ENCODE peak calls at places on chromosomes 6 and 20, in nine cellular contexts. F is IMR-90, P is upper lobe of left lung, E is heart left ventricle, B is sigmoid colon, D is A549, G is spleen, J is tibial nerve, U is HCT116. Y is an unnamed sample.

GRCh38 chr6:52390361-52390727 is 28.4 kb downstream of the PAQR8 start:
- DNase-seq in D (no peak), E (no peak), J (no peak), P (peak), F (peak), B (no peak), G (no peak), U (peak), Y (no peak)

GRCh38 chr20:17481661-17482060 is 49.5 kb downstream of the BFSP1 start:
- DNase-seq in E (no peak), B (no peak), U (no peak), P (no peak), F (no peak), J (no peak), D (no peak), G (no peak), Y (no peak)

GRCh38 chr20:47464380-47465101 is 37.1 kb upstream of the NCOA3 start:
- DNase-seq in P (peak), U (peak), F (peak), J (peak), D (peak), B (peak), E (peak), G (no peak), Y (peak)

GRCh38 chr6:107488875-107489635 is 862 bp upstream of the SOBP start:
- DNase-seq in F (peak), E (peak), D (peak), G (peak), P (peak), U (no peak), B (peak), J (peak), Y (no peak)

GRCh38 chr6:144678844-144679243 is 393.7 kb downstream of the UTRN start:
- DNase-seq in F (peak), U (no peak), J (no peak), G (no peak), E (no peak), P (no peak), D (no peak), B (no peak), Y (no peak)

GRCh38 chr6:170011233-170012142 is 260.1 kb downstream of the ERMARD start:
- DNase-seq in B (peak), F (no peak), J (no peak), D (no peak), E (peak), U (no peak), P (peak), G (no peak), Y (no peak)

GRCh38 chr20:64102647-64103354 is 4.6 kb downstream of the NPBWR2 start:
- DNase-seq in E (peak), D (no peak), B (no peak), G (peak), U (no peak), P (no peak), F (no peak), J (no peak), Y (no peak)

GRCh38 chr20:35111141-35111888 is 18.7 kb upstream of the TRPC4AP start:
- DNase-seq in P (no peak), E (no peak), G (no peak), F (peak), B (no peak), J (no peak), U (no peak), D (no peak), Y (no peak)

GRCh38 chr20:64121586-64121985 is 14.2 kb upstream of the NPBWR2 start:
- DNase-seq in U (no peak), B (peak), J (no peak), F (no peak), D (no peak), P (peak), E (peak), G (peak), Y (no peak)

GRCh38 chr6:127952831-127953230 is 52.0 kb upstream of the THEMIS start:
- DNase-seq in E (no peak), P (no peak), G (no peak), D (no peak), B (no peak), J (no peak), F (no peak), U (no peak), Y (no peak)

GRCh38 chr20:48394415-48395081 is 433.3 kb downstream of the PREX1 start:
- DNase-seq in U (no peak), J (no peak), F (no peak), G (no peak), E (no peak), B (no peak), D (no peak), P (no peak), Y (no peak)

GRCh38 chr6:134117409-134117808 is 65.0 kb upstream of the SLC2A12 start:
- DNase-seq in B (no peak), P (no peak), D (no peak), G (no peak), J (no peak), E (no peak), F (peak), U (no peak), Y (no peak)

GRCh38 chr6:107493158-107494057 is 3.5 kb downstream of the SOBP start:
- DNase-seq in B (no peak), P (no peak), D (no peak), U (no peak), F (peak), J (no peak), E (no peak), G (no peak), Y (no peak)

GRCh38 chr20:20459726-20460125 is 91.8 kb downstream of the INSM1 start:
- DNase-seq in J (no peak), F (peak), D (no peak), U (no peak), E (no peak), B (no peak), P (no peak), G (no peak), Y (no peak)

GRCh38 chr6:43070028-43070632 is 6.0 kb upstream of the PTK7 start:
- DNase-seq in F (peak), J (no peak), B (no peak), U (peak), P (no peak), E (no peak), G (no peak), D (peak), Y (no peak)

GRCh38 chr6:142952614-142953013 is 7.6 kb upstream of the HIVEP2 start:
- DNase-seq in D (no peak), G (peak), J (no peak), F (no peak), U (no peak), E (no peak), B (no peak), P (no peak), Y (no peak)

GRCh38 chr20:24993337-24994185 is 1.0 kb upstream of the APMAP start:
- DNase-seq in P (peak), F (peak), G (no peak), B (peak), E (no peak), J (no peak), D (peak), U (no peak), Y (no peak)

GRCh38 chr6:150966786-150967185 is 101.3 kb downstream of the MTHFD1L start:
- DNase-seq in F (no peak), P (no peak), D (no peak), J (no peak), B (no peak), G (no peak), E (no peak), U (no peak), Y (no peak)

GRCh38 chr6:137357948-137358266 is 136.3 kb downstream of the OLIG3 start:
- DNase-seq in P (no peak), F (no peak), B (no peak), D (no peak), J (no peak), E (no peak), G (no peak), U (no peak), Y (no peak)

GRCh38 chr6:15662246-15663056 is at the start of gene DTNBP1:
- DNase-seq in P (peak), U (no peak), J (peak), G (peak), D (peak), B (peak), F (peak), E (peak), Y (peak)

GRCh38 chr6:124223596-124223995 is 419.9 kb downstream of the NKAIN2 start:
- DNase-seq in U (no peak), P (no peak), D (no peak), B (no peak), G (no peak), J (no peak), F (no peak), E (no peak), Y (no peak)

GRCh38 chr6:123801067-123801466 is 2.6 kb upstream of the NKAIN2 start:
- DNase-seq in J (no peak), E (no peak), P (no peak), B (no peak), D (no peak), G (no peak), U (no peak), F (no peak), Y (no peak)

GRCh38 chr6:7145269-7146078 is 37.7 kb downstream of the RREB1 start:
- DNase-seq in E (no peak), P (peak), G (no peak), D (no peak), B (no peak), U (no peak), J (no peak), F (no peak), Y (no peak)

GRCh38 chr6:34791842-34792604 is at the start of gene BLTP3A:
- DNase-seq in G (peak), D (peak), E (peak), J (peak), U (peak), B (peak), P (peak), F (peak), Y (no peak)
- TF ChIP-seq POLR2A in G (no peak), D (peak), E (peak), J (peak), U (peak), B (no peak), P (peak), F (no peak), Y (no peak)

GRCh38 chr20:33076662-33077398 is 2.6 kb upstream of the BPIFB4 start:
- DNase-seq in B (no peak), D (peak), E (no peak), F (no peak), J (no peak), U (peak), G (peak), P (no peak), Y (no peak)
- TF ChIP-seq CTCF in B (no peak), D (no peak), E (no peak), F (no peak), J (no peak), U (peak), G (peak), P (no peak), Y (peak)

GRCh38 chr6:35061651-35062410 is 79.3 kb downstream of the TCP11 start:
- DNase-seq in F (peak), P (no peak), G (peak), D (no peak), U (no peak), B (no peak), J (no peak), E (peak), Y (no peak)
- H3K27ac ChIP-seq in F (no peak), P (no peak), G (no peak), D (no peak), U (no peak), B (no peak), J (no peak), E (no peak), Y (no peak)

GRCh38 chr20:34085544-34086040 is 26.5 kb downstream of the EIF2S2 start:
- DNase-seq in E (no peak), G (no peak), F (no peak), P (no peak), B (no peak), D (no peak), J (no peak), U (no peak), Y (no peak)
- TF ChIP-seq POLR2A in E (no peak), G (no peak), F (no peak), P (no peak), B (no peak), D (no peak), J (no peak), U (no peak), Y (no peak)

GRCh38 chr20:57496592-57496991 is 28.3 kb downstream of the CTCFL start:
- DNase-seq in F (no peak), P (no peak), G (no peak), E (no peak), D (no peak), U (no peak), J (no peak), B (no peak), Y (no peak)

GRCh38 chr20:57499676-57500075 is 25.3 kb downstream of the CTCFL start:
- DNase-seq in E (no peak), U (no peak), J (no peak), F (no peak), B (no peak), P (no peak), D (no peak), G (no peak), Y (no peak)

GRCh38 chr20:57500941-57501340 is 24.0 kb downstream of the CTCFL start:
- DNase-seq in D (no peak), E (no peak), G (no peak), B (no peak), P (no peak), J (no peak), F (no peak), U (no peak), Y (no peak)

GRCh38 chr20:57500235-57500634 is 24.7 kb downstream of the CTCFL start:
- DNase-seq in U (no peak), P (no peak), F (no peak), E (no peak), G (no peak), B (no peak), J (no peak), D (no peak), Y (no peak)

GRCh38 chr20:57498425-57499400 is 26.2 kb downstream of the CTCFL start:
- DNase-seq in U (peak), E (no peak), B (no peak), P (peak), D (no peak), F (peak), G (no peak), J (no peak), Y (no peak)
- TF ChIP-seq CTCF in U (peak), E (no peak), B (no peak), P (no peak), D (peak), F (peak), G (peak), J (no peak), Y (no peak)